ENCODE peak calls at places on chromosomes 7 and 10, in four cellular contexts. X, I, L and D are unnamed samples.

GRCh38 chr7:158811461-158811860 is 17.8 kb downstream of the ESYT2 start:
- DNase-seq in X (no peak), L (no peak), I (no peak), D (no peak)

GRCh38 chr10:113305871-113306270 is 247.0 kb upstream of the HABP2 start:
- DNase-seq in X (no peak), I (no peak), L (no peak), D (no peak)

GRCh38 chr10:11282156-11282555 is 264.5 kb downstream of the CELF2 start:
- DNase-seq in X (no peak), I (no peak), L (no peak), D (no peak)

GRCh38 chr7:33534830-33535229 is 370.5 kb upstream of the BMPER start:
- DNase-seq in L (no peak), X (no peak), I (no peak), D (no peak)

GRCh38 chr10:15518256-15518655 is 147.2 kb upstream of the FAM171A1 start:
- DNase-seq in L (no peak), I (no peak), X (no peak), D (no peak)

GRCh38 chr10:95841711-95842498 is 65.9 kb upstream of the CC2D2B start:
- DNase-seq in I (peak; percentile 44), X (no peak), L (no peak), D (peak; percentile 26)

GRCh38 chr7:130758429-130759056 is 24.5 kb upstream of the KLF14 start:
- DNase-seq in X (no peak), I (no peak), L (no peak), D (peak; percentile 48)

GRCh38 chr10:14803827-14804226 is 29.1 kb upstream of the FAM107B start:
- DNase-seq in I (no peak), X (no peak), L (no peak), D (no peak)

GRCh38 chr7:19305698-19306097 is 160.5 kb upstream of the FERD3L start:
- DNase-seq in X (no peak), I (no peak), L (no peak), D (peak; percentile 4)

GRCh38 chr10:49598164-49598856 is 11.8 kb upstream of the SLC18A3 start:
- DNase-seq in X (no peak), I (no peak), L (peak; percentile 56), D (no peak)

GRCh38 chr7:79341902-79342301 is 111.6 kb downstream of the MAGI2 start:
- DNase-seq in L (no peak), X (no peak), I (no peak), D (no peak)

GRCh38 chr7:1536105-1536767 is 5.7 kb downstream of the MAFK start:
- DNase-seq in I (no peak), L (no peak), X (no peak), D (no peak)

GRCh38 chr10:69792361-69792760 is 9.3 kb upstream of the COL13A1 start:
- DNase-seq in X (no peak), L (no peak), I (no peak), D (no peak)

GRCh38 chr10:69791812-69792211 is 9.9 kb upstream of the COL13A1 start:
- DNase-seq in I (no peak), L (no peak), X (no peak), D (no peak)

GRCh38 chr10:69786791-69787190 is 14.9 kb upstream of the COL13A1 start:
- DNase-seq in X (no peak), L (no peak), I (no peak), D (no peak)

GRCh38 chr10:69787681-69788080 is 14.0 kb upstream of the COL13A1 start:
- DNase-seq in I (no peak), X (no peak), L (no peak), D (no peak)

GRCh38 chr10:69789164-69789576 is 12.5 kb upstream of the COL13A1 start:
- DNase-seq in X (no peak), L (no peak), I (no peak), D (no peak)
- TF ChIP-seq CTCF in X (peak; percentile 58), L (peak; percentile 55), I (peak; percentile 54), D (peak; percentile 48)

GRCh38 chr10:21173964-21174669 is 277.0 kb upstream of the NEBL start:
- DNase-seq in I (peak; percentile 66), X (peak; percentile 55), L (peak; percentile 84), D (peak; percentile 51)
- TF ChIP-seq CTCF in I (no peak), X (no peak), L (no peak), D (no peak)

GRCh38 chr10:44882146-44882720 is 28.9 kb upstream of the TMEM72 start:
- DNase-seq in X (no peak), L (no peak), I (no peak), D (no peak)

GRCh38 chr10:44879531-44879899 is 31.6 kb upstream of the TMEM72 start:
- DNase-seq in L (peak; percentile 67), X (no peak), I (no peak), D (no peak)

GRCh38 chr10:44880090-44880715 is 30.9 kb upstream of the TMEM72 start:
- DNase-seq in L (no peak), X (no peak), I (no peak), D (no peak)

GRCh38 chr10:44881639-44882038 is 29.5 kb upstream of the TMEM72 start:
- DNase-seq in I (no peak), L (no peak), X (no peak), D (no peak)

GRCh38 chr10:44878704-44879530 is 32.2 kb upstream of the TMEM72 start:
- DNase-seq in I (peak; percentile 86), X (peak; percentile 91), L (peak; percentile 91), D (peak; percentile 86)
- TF ChIP-seq CTCF in I (no peak), X (peak; percentile 36), L (no peak), D (no peak)

DNA sequence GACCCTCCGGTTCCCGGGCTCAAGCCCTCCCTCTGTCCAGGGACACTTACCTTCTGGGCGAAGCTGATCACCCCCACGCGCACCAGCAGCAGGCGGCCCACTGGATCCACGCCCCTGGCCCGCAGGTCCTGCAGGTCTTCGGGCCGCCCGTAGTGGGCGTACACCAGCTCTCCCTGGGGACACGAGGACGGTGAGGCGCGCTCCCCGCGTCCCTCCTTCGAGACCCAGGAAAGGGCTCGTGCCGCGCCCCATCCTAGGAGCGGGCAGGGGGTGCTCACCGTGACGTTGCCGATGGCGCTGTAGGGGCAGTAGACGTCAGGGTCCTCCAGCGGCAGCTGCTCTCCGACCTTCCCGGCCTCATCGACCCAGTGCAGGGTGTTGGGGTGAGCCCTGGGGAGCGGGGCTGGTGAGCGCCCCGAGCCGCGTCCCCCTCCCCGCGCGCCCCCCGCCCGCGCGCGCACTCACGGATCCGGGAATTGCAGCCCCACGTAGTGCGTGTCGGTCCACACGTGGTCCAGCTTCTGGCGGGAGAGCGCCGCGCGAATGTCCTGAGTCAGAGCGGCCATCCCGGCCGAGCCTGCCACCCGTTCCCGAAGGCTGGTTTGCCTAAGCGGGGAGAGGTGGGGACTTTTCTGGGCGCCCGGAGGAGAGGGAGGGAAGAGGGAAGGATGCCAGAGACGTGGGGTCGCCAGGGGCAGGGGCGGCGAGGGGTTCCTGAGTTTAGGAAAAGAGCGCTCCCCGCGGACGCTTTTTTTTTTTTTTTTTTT is 8.2 kb downstream of the TFR2 start:
- DNase-seq in X (peak; percentile 39), I (peak; percentile 72), L (no peak), D (peak; percentile 78)
- TF ChIP-seq CTCF in X (peak; percentile 43), I (peak; percentile 36), L (peak; percentile 47), D (peak; percentile 68)

GRCh38 chr7:123580406-123581161 is 21.0 kb upstream of the ASB15 start:
- DNase-seq in L (no peak), X (no peak), I (no peak), D (peak; percentile 11)
- TF ChIP-seq CTCF in L (peak; percentile 40), X (peak; percentile 74), I (peak; percentile 40), D (peak; percentile 55)

DNA sequence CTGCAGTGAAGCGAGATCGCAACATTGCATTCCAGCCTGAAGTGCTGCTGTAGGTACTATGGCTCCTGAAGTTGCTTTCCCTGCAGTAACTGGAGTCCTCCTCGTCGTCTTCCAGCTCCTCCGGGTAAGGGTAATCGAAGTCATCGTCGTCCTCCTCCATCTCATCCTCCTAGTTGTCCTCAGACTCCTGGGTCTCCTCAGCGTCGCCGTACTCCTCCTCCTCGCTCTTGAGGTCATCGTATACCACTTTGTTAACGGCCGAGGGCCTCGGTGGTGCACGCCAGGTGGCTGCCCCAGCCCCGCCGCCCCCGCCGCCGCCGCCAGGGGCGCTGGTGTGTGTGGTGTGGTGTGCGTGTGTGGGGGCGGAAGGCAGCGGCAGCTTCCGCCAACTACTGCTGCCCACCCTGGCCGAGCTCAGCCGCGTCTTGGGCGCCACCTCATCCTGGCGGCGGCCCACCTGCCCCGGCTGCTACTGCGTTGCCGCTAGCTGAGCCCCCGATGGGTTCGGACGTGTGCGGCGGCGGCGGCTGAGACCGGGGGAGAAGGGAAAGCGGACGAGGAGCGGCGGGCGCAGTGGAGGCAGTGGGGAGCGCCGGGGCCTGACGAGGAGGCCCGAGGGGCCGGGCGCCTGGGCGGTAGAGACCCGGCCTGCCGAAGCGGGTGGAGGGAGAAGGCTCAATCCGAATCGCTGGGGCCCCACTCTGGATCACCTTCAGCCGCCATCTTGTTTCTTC is 11.8 kb upstream of the ACBD5 start:
- DNase-seq in X (peak; percentile 79), L (no peak), I (peak; percentile 83), D (peak; percentile 81)
- TF ChIP-seq CTCF in X (peak; percentile 90), L (peak; percentile 94), I (peak; percentile 84), D (peak; percentile 34)

GRCh38 chr10:6525599-6526160 is 54.4 kb downstream of the PRKCQ start:
- DNase-seq in X (no peak), I (no peak), L (no peak), D (no peak)

GRCh38 chr10:6528198-6528950 is 51.7 kb downstream of the PRKCQ start:
- DNase-seq in I (no peak), L (no peak), X (no peak), D (no peak)

GRCh38 chr10:6530966-6531365 is 49.1 kb downstream of the PRKCQ start:
- DNase-seq in X (no peak), I (no peak), L (no peak), D (no peak)

GRCh38 chr10:6532321-6532720 is 47.8 kb downstream of the PRKCQ start:
- DNase-seq in X (no peak), L (no peak), I (no peak), D (no peak)

DNA sequence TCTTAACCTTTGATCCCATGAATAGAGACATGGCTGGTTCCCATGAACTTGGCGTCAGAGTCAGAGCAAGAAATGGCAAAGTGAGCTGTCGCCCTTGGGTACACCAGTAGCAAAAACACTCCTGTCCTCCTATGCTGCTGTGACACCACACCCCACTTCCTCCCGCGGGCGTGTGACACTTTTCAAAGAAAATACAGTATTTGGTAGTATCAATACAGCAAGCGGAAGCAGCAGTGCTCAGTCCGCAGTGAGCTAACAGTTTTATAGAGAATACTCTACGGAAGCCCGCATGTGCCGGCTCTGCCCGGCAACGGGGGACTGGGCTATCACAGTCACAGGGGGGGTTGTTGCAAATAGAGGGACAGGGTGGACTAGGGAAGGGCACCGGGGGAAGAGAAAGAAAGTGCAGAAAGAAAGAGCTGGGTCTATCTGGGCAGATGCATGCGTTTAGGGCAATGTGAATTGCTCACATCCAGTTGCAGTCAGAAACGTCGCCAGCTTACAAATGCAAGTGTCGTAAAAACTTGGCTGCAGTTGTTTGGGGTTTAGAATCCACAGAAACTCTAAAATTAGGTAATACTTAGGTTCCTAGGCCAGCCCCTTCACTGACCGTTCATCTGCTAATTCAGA is 49.8 kb downstream of the PRKCQ start:
- DNase-seq in I (peak; percentile 53), X (no peak), L (no peak), D (no peak)
- TF ChIP-seq CTCF in I (no peak), X (no peak), L (no peak), D (no peak)